ENCODE peak calls at places on chromosome 3, in five cellular contexts. One of them, this sample, is unnamed.

GRCh38 chr3:181009225-181009624 is 19.7 kb upstream of the DNAJC19 start:
- DNase-seq in cardiac muscle cell: no peak
- DNase-seq in putamen: no peak
- DNase-seq in nucleus accumbens: no peak
- DNase-seq in AML-193: no peak
- DNase-seq in this sample: no peak

GRCh38 chr3:55897573-55898224 is 410.6 kb upstream of the WNT5A start:
- DNase-seq in cardiac muscle cell: peak; percentile 37
- DNase-seq in putamen: no peak
- DNase-seq in nucleus accumbens: no peak
- DNase-seq in AML-193: no peak
- DNase-seq in this sample: peak; percentile 77

GRCh38 chr3:85652322-85652721 is 693.5 kb downstream of the CADM2 start:
- DNase-seq in cardiac muscle cell: no peak
- DNase-seq in putamen: no peak
- DNase-seq in nucleus accumbens: no peak
- DNase-seq in AML-193: no peak
- DNase-seq in this sample: no peak

GRCh38 chr3:133944641-133945441 is 49.2 kb upstream of the RAB6B start:
- DNase-seq in cardiac muscle cell: no peak
- DNase-seq in putamen: no peak
- DNase-seq in nucleus accumbens: no peak
- DNase-seq in AML-193: no peak
- DNase-seq in this sample: no peak

GRCh38 chr3:33592999-33593398 is 125.1 kb downstream of the CLASP2 start:
- DNase-seq in cardiac muscle cell: peak; percentile 8
- DNase-seq in putamen: no peak
- DNase-seq in nucleus accumbens: no peak
- DNase-seq in AML-193: no peak
- DNase-seq in this sample: no peak

GRCh38 chr3:127749787-127750225 is 72.5 kb downstream of the MGLL start:
- DNase-seq in cardiac muscle cell: no peak
- DNase-seq in putamen: no peak
- DNase-seq in nucleus accumbens: no peak
- DNase-seq in AML-193: peak; percentile 44
- DNase-seq in this sample: no peak

GRCh38 chr3:15102256-15102655 is 3.3 kb upstream of the RBSN start:
- DNase-seq in cardiac muscle cell: no peak
- DNase-seq in putamen: peak; percentile 72
- DNase-seq in nucleus accumbens: peak; percentile 78
- DNase-seq in AML-193: peak; percentile 16
- DNase-seq in this sample: no peak

GRCh38 chr3:193744048-193744821 is 151.2 kb downstream of the OPA1 start:
- DNase-seq in cardiac muscle cell: peak; percentile 22
- DNase-seq in putamen: no peak
- DNase-seq in nucleus accumbens: no peak
- DNase-seq in AML-193: no peak
- DNase-seq in this sample: no peak

GRCh38 chr3:137165117-137165806 is 207.5 kb downstream of the IL20RB start:
- DNase-seq in cardiac muscle cell: peak; percentile 10
- DNase-seq in putamen: no peak
- DNase-seq in nucleus accumbens: no peak
- DNase-seq in AML-193: no peak
- DNase-seq in this sample: no peak

This sample was measured in esophagus muscularis mucosa.